ENCODE peak calls at places on chromosomes 11 and 22, in seven cellular contexts. F is HCT116, M is transverse colon, E is endothelial cell of umbilical vein, G is spleen, I is GM23338, D is K562. Z is an unnamed sample.

GRCh38 chr22:49705216-49705600 is 122.5 kb downstream of the BRD1 start:
- DNase-seq in F (no peak), D (no peak), G (no peak), I (no peak), M (no peak), E (no peak), Z (no peak)

GRCh38 chr22:47316020-47316419 is 553.6 kb downstream of the TBC1D22A start:
- DNase-seq in G (no peak), D (no peak), E (no peak), I (no peak), M (no peak), F (no peak), Z (no peak)

GRCh38 chr22:42930810-42931420 is 73.8 kb upstream of the ARFGAP3 start:
- DNase-seq in G (peak; percentile 73), E (no peak), I (no peak), D (no peak), M (no peak), F (peak; percentile 46), Z (no peak)

GRCh38 chr11:128686745-128687177 is 7.1 kb upstream of the FLI1 start:
- DNase-seq in I (peak; percentile 70), M (peak; percentile 63), F (no peak), G (peak; percentile 92), D (no peak), E (peak; percentile 53), Z (no peak)

GRCh38 chr11:131977854-131978253 is 607.4 kb downstream of the NTM start:
- DNase-seq in I (peak; percentile 61), F (no peak), G (no peak), E (no peak), D (no peak), M (no peak), Z (no peak)

GRCh38 chr11:1275021-1275420 is 34.4 kb downstream of the TOLLIP start:
- DNase-seq in F (no peak), D (no peak), G (peak; percentile 48), I (no peak), E (no peak), M (no peak), Z (no peak)

GRCh38 chr22:39299829-39300178 is 19.6 kb downstream of the RPL3 start:
- DNase-seq in F (no peak), D (no peak), E (no peak), I (peak; percentile 52), M (peak; percentile 25), G (no peak), Z (no peak)

GRCh38 chr22:34324763-34325162 is 404.5 kb upstream of the LARGE1 start:
- DNase-seq in F (no peak), D (no peak), E (no peak), M (no peak), I (no peak), G (no peak), Z (no peak)

GRCh38 chr11:128343870-128344269 is 243.5 kb downstream of the ETS1 start:
- DNase-seq in I (no peak), D (no peak), E (no peak), M (no peak), G (no peak), F (no peak), Z (no peak)

GRCh38 chr11:1297011-1297575 is 12.3 kb downstream of the TOLLIP start:
- DNase-seq in F (no peak), D (no peak), G (peak; percentile 64), E (no peak), I (no peak), M (no peak), Z (no peak)

GRCh38 chr11:92550411-92550810 is 325.8 kb downstream of the FAT3 start:
- DNase-seq in D (no peak), G (no peak), E (no peak), M (no peak), F (no peak), I (peak; percentile 74), Z (peak; percentile 39)

GRCh38 chr11:114215428-114215827 is 80.8 kb upstream of the NNMT start:
- DNase-seq in E (no peak), G (no peak), D (no peak), I (no peak), F (no peak), M (no peak), Z (no peak)

GRCh38 chr22:39150848-39151215 is 1.6 kb downstream of the CBX7 start:
- DNase-seq in G (peak; percentile 51), E (no peak), M (no peak), I (no peak), D (no peak), F (no peak), Z (no peak)

GRCh38 chr22:17777005-17777716 is 2.9 kb upstream of the BID start:
- DNase-seq in G (peak; percentile 93), F (no peak), M (peak; percentile 58), E (peak; percentile 14), I (no peak), D (peak; percentile 56), Z (no peak)

GRCh38 chr22:21657361-21658118 is 8.3 kb upstream of the PPIL2 start:
- DNase-seq in I (peak; percentile 86), E (peak; percentile 55), M (peak; percentile 89), G (peak; percentile 95), D (peak; percentile 100), F (peak; percentile 31), Z (peak; percentile 49)

GRCh38 chr11:70251583-70252285 is 18.8 kb upstream of the PPFIA1 start:
- DNase-seq in M (no peak), E (no peak), G (no peak), D (no peak), F (no peak), I (peak; percentile 33), Z (no peak)

GRCh38 chr11:7893792-7894191 is 37.3 kb downstream of the OR10A6 start:
- DNase-seq in I (no peak), E (no peak), M (peak; percentile 57), F (no peak), D (no peak), G (no peak), Z (no peak)

GRCh38 chr11:24311974-24312373 is 184.9 kb upstream of the LUZP2 start:
- DNase-seq in F (no peak), G (no peak), I (no peak), D (no peak), E (no peak), M (no peak), Z (no peak)
- TF ChIP-seq POLR2AphosphoS5 in F (no peak), G (no peak), I (no peak), D (no peak), E (no peak), M (no peak), Z (no peak)

DNA sequence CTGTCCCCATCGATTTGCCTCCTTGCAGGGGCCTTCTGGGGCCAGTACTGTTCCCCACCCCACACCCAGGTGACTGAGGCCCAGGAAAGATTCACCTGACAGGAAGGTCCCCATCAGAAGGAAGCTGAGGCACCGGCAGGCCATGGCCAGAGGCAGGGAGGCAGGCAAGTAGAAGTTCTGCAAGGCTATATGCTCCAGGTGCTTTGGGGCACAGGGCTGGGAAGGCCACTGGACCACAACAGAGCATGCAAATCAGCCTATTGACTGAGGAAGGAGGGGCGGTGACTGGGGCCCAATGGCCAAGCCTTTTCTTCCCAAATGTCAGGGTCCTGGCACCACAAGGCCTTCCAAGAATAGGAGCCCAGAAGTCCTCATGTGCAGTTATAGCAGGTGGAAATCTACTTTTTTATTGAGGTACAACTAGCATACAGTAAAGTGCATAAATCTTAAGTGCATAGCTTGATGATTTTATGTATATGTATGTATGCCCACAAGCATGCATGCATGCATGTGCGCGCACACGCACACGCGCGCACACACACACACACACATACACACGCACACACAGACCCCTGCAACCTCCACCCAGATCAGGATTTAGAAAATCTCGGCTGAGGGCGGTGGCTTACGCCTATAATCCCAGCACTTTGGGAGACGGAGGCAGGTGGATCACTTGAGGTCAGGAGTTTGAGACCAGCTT is at the start of gene VPREB3:
- DNase-seq in E (no peak), G (peak; percentile 84), D (no peak), F (no peak), I (peak; percentile 41), M (no peak), Z (no peak)
- H3K4me3 ChIP-seq in E (no peak within 1 kb of the TSS), G (peak within 1 kb of the TSS; percentile 64), D (no peak within 1 kb of the TSS), F (no peak within 1 kb of the TSS), I (no peak within 1 kb of the TSS), M (no peak within 1 kb of the TSS), Z (no peak within 1 kb of the TSS)

DNA sequence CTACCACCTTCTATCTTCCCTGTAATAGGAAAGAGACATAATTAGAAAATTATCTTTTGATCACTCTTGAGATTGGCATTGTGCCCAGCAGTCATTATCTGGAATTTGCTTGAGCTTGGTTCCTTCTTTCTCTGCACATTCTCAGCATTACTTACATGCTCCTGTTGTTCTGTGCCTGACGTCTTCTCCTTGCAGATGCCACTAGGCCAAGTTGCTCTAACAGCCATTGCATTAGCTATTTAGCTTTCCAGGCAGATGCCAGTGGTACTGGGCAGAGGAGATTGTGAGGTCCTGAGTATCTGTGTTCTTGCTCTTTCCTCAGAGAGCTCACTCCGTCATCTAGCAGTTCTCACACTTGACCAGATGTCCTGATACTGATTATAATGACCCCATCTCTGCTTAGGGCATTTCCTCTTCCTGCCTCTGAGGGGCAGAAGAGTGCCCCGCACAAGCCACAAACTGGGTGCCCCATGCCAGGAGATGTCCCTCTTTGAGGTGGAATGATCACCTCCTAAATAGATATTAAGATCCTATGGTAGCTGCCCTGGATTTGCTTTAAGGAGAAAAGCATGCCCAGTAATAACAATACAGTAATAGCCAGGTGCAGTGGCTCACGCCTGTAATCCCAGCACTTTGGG is 30.7 kb downstream of the ARHGAP1 start:
- DNase-seq in F (no peak), I (peak; percentile 50), M (no peak), D (no peak), G (no peak), E (no peak), Z (no peak)
- TF ChIP-seq CTCF in F (peak; percentile 58), I (peak; percentile 72), M (no peak), D (peak; percentile 61), G (no peak), E (no peak), Z (no peak)

DNA sequence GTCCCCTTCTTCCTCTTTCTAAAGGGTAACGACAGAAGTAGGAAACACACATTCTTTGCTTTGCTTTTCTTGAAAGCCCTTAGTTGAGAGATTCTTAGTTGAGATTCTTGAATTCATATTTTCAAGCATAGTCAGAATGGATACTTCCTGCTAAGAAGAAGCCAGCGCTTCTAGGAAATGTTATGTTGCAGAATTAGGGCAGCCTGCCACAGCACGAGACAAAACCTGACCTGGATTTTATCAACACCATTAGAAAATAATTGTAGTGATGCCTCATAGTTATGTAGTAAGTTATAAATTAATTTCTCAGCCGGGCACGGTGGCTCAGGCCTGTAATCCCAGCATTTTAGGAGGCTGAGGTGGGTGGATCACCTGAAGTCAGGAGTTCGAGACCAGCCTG is 37.9 kb upstream of the NUP160 start:
- DNase-seq in G (peak; percentile 12), D (no peak), M (no peak), F (no peak), E (peak; percentile 87), I (no peak), Z (peak; percentile 6)
- TF ChIP-seq POLR2AphosphoS5 in G (no peak), D (no peak), M (peak; percentile 14), F (no peak), E (no peak), I (no peak), Z (peak; percentile 45)